ENCODE peak calls at places on chromosome 15, in eight cellular contexts. Q is psoas muscle, C is tibial artery, I is Peyer's patch, V is sigmoid colon, X is cardiac muscle cell, W is A549, H is neural progenitor cell. Y is an unnamed sample.

GRCh38 chr15:39404767-39405173 is 176.1 kb upstream of the THBS1 start:
- DNase-seq in Q (no peak), C (no peak), I (no peak), V (no peak), X (peak), W (peak), H (no peak), Y (peak)

GRCh38 chr15:91919014-91919534 is 65.6 kb downstream of the SLCO3A1 start:
- DNase-seq in Q (no peak), C (peak), I (no peak), V (no peak), X (no peak), W (no peak), H (no peak), Y (no peak)

GRCh38 chr15:74997161-74997942 is 2.0 kb downstream of the SCAMP5 start:
- DNase-seq in Q (no peak), C (no peak), I (no peak), V (no peak), X (peak), W (no peak), H (no peak), Y (no peak)

GRCh38 chr15:95174281-95174680 is 942.9 kb downstream of the MCTP2 start:
- DNase-seq in Q (peak), C (peak), I (no peak), V (peak), X (peak), W (no peak), H (peak), Y (no peak)

GRCh38 chr15:100642217-100642949 is 40.0 kb downstream of the ASB7 start:
- DNase-seq in Q (no peak), C (no peak), I (no peak), V (no peak), X (peak), W (no peak), H (no peak), Y (no peak)

GRCh38 chr15:89019436-89019835 is 68.8 kb upstream of the ABHD2 start:
- DNase-seq in Q (no peak), C (no peak), I (no peak), V (no peak), X (no peak), W (no peak), H (no peak), Y (no peak)

GRCh38 chr15:31065824-31066223 is 35.7 kb downstream of the TRPM1 start:
- DNase-seq in Q (no peak), C (no peak), I (no peak), V (no peak), X (no peak), W (no peak), H (no peak), Y (peak)

GRCh38 chr15:25950014-25950413 is 86.9 kb upstream of the ATP10A start:
- DNase-seq in Q (no peak), C (no peak), I (no peak), V (no peak), X (no peak), W (no peak), H (no peak), Y (no peak)

GRCh38 chr15:22904736-22905135 is 66.3 kb downstream of the NIPA2 start:
- DNase-seq in Q (no peak), C (no peak), I (no peak), V (no peak), X (no peak), W (no peak), H (no peak), Y (no peak)

GRCh38 chr15:46555547-46555946 is 920.7 kb downstream of the SQOR start:
- DNase-seq in Q (no peak), C (no peak), I (no peak), V (no peak), X (no peak), W (no peak), H (no peak), Y (no peak)

GRCh38 chr15:58546635-58547627 is 115.1 kb downstream of the LIPC start:
- DNase-seq in Q (peak), C (peak), I (peak), V (no peak), X (peak), W (peak), H (no peak), Y (peak)

GRCh38 chr15:34650177-34650576 is 66.7 kb upstream of the GOLGA8B start:
- DNase-seq in Q (no peak), C (no peak), I (no peak), V (no peak), X (peak), W (no peak), H (no peak), Y (no peak)

GRCh38 chr15:40471105-40471777 is 457 bp downstream of the CHST14 start:
- DNase-seq in Q (peak), C (peak), I (peak), V (no peak), X (peak), W (peak), H (peak), Y (no peak)

GRCh38 chr15:67501836-67502461 is 19.0 kb upstream of the C15orf61 start:
- DNase-seq in Q (no peak), C (no peak), I (no peak), V (no peak), X (no peak), W (no peak), H (peak), Y (no peak)

GRCh38 chr15:64263567-64263966 is 92.4 kb downstream of the CSNK1G1 start:
- DNase-seq in Q (no peak), C (no peak), I (no peak), V (no peak), X (no peak), W (no peak), H (no peak), Y (no peak)

GRCh38 chr15:92617197-92618037 is 38.2 kb downstream of the FAM174B start:
- DNase-seq in Q (peak), C (peak), I (peak), V (peak), X (peak), W (peak), H (peak), Y (no peak)

GRCh38 chr15:99015677-99016568 is 8.3 kb upstream of the PGPEP1L start:
- DNase-seq in Q (no peak), C (no peak), I (no peak), V (no peak), X (no peak), W (peak), H (peak), Y (no peak)

GRCh38 chr15:52806284-52806655 is 16.1 kb upstream of the ONECUT1 start:
- DNase-seq in Q (no peak), C (no peak), I (no peak), V (no peak), X (no peak), W (no peak), H (no peak), Y (no peak)

GRCh38 chr15:94395626-94396025 is 164.3 kb downstream of the MCTP2 start:
- DNase-seq in Q (no peak), C (no peak), I (no peak), V (no peak), X (peak), W (no peak), H (no peak), Y (peak)

GRCh38 chr15:52261498-52262242 is 33.9 kb downstream of the MYO5C start:
- DNase-seq in Q (peak), C (peak), I (peak), V (peak), X (peak), W (peak), H (peak), Y (peak)

GRCh38 chr15:44029940-44030568 is 165.0 kb downstream of the FRMD5 start:
- DNase-seq in Q (no peak), C (no peak), I (no peak), V (no peak), X (peak), W (no peak), H (no peak), Y (peak)

GRCh38 chr15:78875107-78875914 is 2.6 kb downstream of the MORF4L1 start:
- DNase-seq in Q (no peak), C (no peak), I (no peak), V (no peak), X (no peak), W (no peak), H (no peak), Y (no peak)

GRCh38 chr15:57218826-57219576 is 157.3 kb upstream of the CGNL1 start:
- DNase-seq in Q (no peak), C (no peak), I (no peak), V (no peak), X (peak), W (peak), H (peak), Y (no peak)

GRCh38 chr15:99326235-99326634 is 75.0 kb downstream of the LRRC28 start:
- DNase-seq in Q (no peak), C (no peak), I (no peak), V (no peak), X (no peak), W (peak), H (no peak), Y (peak)

GRCh38 chr15:50911001-50911400 is 2.5 kb downstream of the AP4E1 start:
- DNase-seq in Q (no peak), C (no peak), I (no peak), V (no peak), X (peak), W (no peak), H (no peak), Y (peak)

GRCh38 chr15:70870066-70870465 is 16.1 kb upstream of the LARP6 start:
- DNase-seq in Q (no peak), C (no peak), I (no peak), V (no peak), X (peak), W (no peak), H (no peak), Y (no peak)

GRCh38 chr15:20349774-20350498 is 191.7 kb downstream of the GOLGA6L6 start:
- DNase-seq in Q (peak), C (peak), I (peak), V (peak), X (no peak), W (peak), H (no peak), Y (no peak)

GRCh38 chr15:63971427-63971805 is 74.9 kb downstream of the DAPK2 start:
- DNase-seq in Q (no peak), C (no peak), I (peak), V (no peak), X (no peak), W (no peak), H (no peak), Y (no peak)

GRCh38 chr15:70186152-70186551 is 88.4 kb upstream of the TLE3 start:
- DNase-seq in Q (no peak), C (no peak), I (no peak), V (peak), X (peak), W (no peak), H (no peak), Y (no peak)

GRCh38 chr15:34031987-34032760 is 6.8 kb downstream of the AVEN start:
- DNase-seq in Q (no peak), C (no peak), I (no peak), V (no peak), X (no peak), W (no peak), H (no peak), Y (no peak)

GRCh38 chr15:66433726-66434125 is 47.0 kb downstream of the MAP2K1 start:
- DNase-seq in Q (no peak), C (no peak), I (no peak), V (no peak), X (no peak), W (no peak), H (no peak), Y (no peak)

GRCh38 chr15:66835558-66835878 is 133.5 kb downstream of the SMAD6 start:
- DNase-seq in Q (no peak), C (no peak), I (peak), V (no peak), X (peak), W (no peak), H (no peak), Y (no peak)

GRCh38 chr15:32838338-32838737 is 120.5 kb downstream of the GREM1 start:
- DNase-seq in Q (no peak), C (no peak), I (no peak), V (no peak), X (no peak), W (no peak), H (no peak), Y (no peak)

GRCh38 chr15:40142428-40142827 is 18.4 kb upstream of the BUB1B start:
- DNase-seq in Q (no peak), C (no peak), I (no peak), V (no peak), X (no peak), W (no peak), H (no peak), Y (no peak)

GRCh38 chr15:45795487-45796069 is 160.7 kb downstream of the SQOR start:
- DNase-seq in Q (no peak), C (no peak), I (peak), V (no peak), X (peak), W (peak), H (peak), Y (peak)

GRCh38 chr15:63233667-63234419 is 43.6 kb upstream of the APH1B start:
- DNase-seq in Q (no peak), C (no peak), I (no peak), V (no peak), X (peak), W (peak), H (no peak), Y (no peak)

GRCh38 chr15:52496776-52497470 is 31.8 kb downstream of the MYO5A start:
- DNase-seq in Q (no peak), C (no peak), I (no peak), V (no peak), X (no peak), W (peak), H (no peak), Y (peak)

GRCh38 chr15:57340673-57341259 is 35.5 kb upstream of the CGNL1 start:
- DNase-seq in Q (no peak), C (no peak), I (peak), V (no peak), X (peak), W (peak), H (peak), Y (peak)

DNA sequence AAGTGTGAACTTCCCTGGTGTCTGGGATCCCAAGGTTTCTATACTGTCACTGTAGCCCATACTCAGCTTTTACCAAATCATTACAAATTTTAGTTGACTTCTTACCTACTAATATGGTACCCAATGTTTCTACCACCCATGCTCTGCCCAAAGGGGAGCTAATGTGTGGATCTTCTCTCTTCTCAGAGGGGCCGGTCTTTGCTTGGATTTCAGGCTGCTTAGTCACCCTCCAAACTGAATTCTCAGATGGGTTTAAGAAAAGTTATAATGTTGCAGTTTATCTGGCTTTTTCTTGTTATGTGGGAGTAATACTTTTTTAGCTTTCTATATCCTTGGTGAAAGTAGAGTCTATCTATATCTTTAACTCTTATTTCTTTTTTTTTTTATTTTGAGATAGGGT is 67.1 kb upstream of the AKAP13 start:
- DNase-seq in Q (no peak), C (no peak), I (no peak), V (no peak), X (no peak), W (no peak), H (no peak), Y (no peak)
- H3K27ac ChIP-seq in Q (no peak), C (no peak), I (no peak), V (no peak), X (no peak), W (no peak), H (no peak), Y (no peak)

DNA sequence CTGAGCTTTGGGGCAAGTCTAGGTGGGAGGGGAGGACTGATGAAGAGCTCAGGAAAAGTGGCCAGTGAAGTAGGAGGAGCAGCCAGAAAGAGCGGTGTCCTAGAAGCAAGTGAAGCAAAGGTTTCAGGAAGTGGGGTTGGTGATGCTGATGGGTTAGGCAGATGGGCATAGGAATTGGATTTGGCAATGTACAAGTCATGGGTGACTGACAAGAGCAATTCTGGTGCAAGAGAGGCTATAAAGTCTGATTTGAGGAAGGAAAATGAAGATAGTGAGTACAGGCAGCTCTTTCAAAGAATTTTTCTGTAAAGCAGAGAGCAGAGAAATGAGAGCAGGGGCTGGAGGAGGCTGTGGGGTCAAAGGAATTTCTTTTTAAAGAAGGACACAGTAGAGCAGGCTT is 19.7 kb downstream of the ALPK3 start:
- DNase-seq in Q (no peak), C (no peak), I (no peak), V (no peak), X (no peak), W (no peak), H (no peak), Y (no peak)
- H3K27ac ChIP-seq in Q (peak), C (peak), I (no peak), V (no peak), X (peak), W (no peak), H (no peak), Y (no peak)

DNA sequence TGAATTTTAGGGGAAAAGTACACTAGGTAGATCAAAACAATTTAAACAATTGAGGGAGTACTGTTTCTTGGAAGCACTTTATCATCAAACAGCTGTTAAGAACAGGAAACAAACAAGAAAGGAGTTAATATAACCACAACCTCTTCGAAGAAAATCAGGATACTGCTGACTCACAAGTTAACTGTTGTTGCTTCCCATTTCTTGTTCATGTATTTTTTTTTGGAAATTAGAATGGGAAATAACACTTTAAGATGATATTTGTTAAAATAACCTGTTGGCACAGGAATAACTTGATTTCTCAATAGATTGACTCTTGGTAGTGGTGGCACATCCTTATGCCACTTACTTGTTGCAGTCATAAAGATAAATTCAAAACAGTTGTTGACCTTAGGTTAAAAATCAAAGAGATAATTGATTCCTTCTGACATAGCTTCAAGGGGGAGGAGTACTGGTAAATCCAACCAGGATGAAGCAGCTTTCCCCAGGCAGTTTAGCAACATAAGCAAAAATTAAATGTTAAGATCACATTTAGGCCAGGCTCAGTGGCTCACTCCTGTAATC is 3.3 kb downstream of the BNIP2 start:
- DNase-seq in Q (no peak), C (no peak), I (no peak), V (no peak), X (peak), W (no peak), H (no peak), Y (no peak)
- H3K27ac ChIP-seq in Q (peak), C (no peak), I (peak), V (no peak), X (peak), W (no peak), H (no peak), Y (no peak)

DNA sequence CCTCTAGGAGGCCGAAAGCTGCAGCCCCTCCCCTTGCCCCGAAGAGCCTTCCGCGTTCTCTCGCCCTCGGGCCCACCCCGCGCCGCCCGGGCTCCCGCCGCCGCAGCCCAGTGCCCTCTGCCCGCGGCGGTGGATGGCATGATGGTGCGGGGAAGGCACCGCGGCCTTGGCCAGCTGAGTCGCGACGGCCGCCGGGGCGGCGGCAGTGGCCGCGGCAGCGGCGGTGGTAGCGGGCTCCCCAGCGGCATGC is 1.2 kb downstream of the TLNRD1 start:
- DNase-seq in Q (no peak), C (no peak), I (no peak), V (no peak), X (no peak), W (no peak), H (no peak), Y (no peak)
- H3K27ac ChIP-seq in Q (peak), C (peak), I (peak), V (peak), X (no peak), W (peak), H (no peak), Y (peak)

GRCh38 chr15:28181386-28181785 is 82.3 kb upstream of the OCA2 start:
- DNase-seq in Q (no peak), C (no peak), I (no peak), V (no peak), X (no peak), W (no peak), H (no peak), Y (peak)
- H3K27ac ChIP-seq in Q (no peak), C (no peak), I (no peak), V (no peak), X (no peak), W (no peak), H (no peak), Y (no peak)

GRCh38 chr15:97023131-97023844 is 692.8 kb downstream of the NR2F2 start:
- DNase-seq in Q (no peak), C (no peak), I (no peak), V (no peak), X (peak), W (no peak), H (no peak), Y (no peak)
- H3K27ac ChIP-seq in Q (no peak), C (no peak), I (no peak), V (no peak), X (no peak), W (no peak), H (no peak), Y (no peak)

Y was measured in foreskin keratinocyte.